ENCODE peak calls at places on chromosome 18, in nine cellular contexts. T is WTC11; V is CD8-positive, alpha-beta T cell; U is foreskin fibroblast; J is AG10803; K is endodermal cell; A is endothelial cell; F is fibroblast of lung; M is hepatocyte. C is an unnamed sample.

GRCh38 chr18:23143059-23143831 is 8.0 kb downstream of the CABLES1 start:
- DNase-seq in T (no peak), V (no peak), U (no peak), J (peak), K (no peak), A (no peak), F (peak), M (peak), C (no peak)

GRCh38 chr18:49944681-49945080 is 131.3 kb upstream of the ACAA2 start:
- DNase-seq in T (peak), V (peak), U (no peak), J (no peak), K (peak), A (no peak), F (peak), M (peak), C (no peak)

GRCh38 chr18:74512321-74513053 is 16.3 kb downstream of the CNDP2 start:
- DNase-seq in T (no peak), V (no peak), U (no peak), J (no peak), K (no peak), A (no peak), F (no peak), M (no peak), C (no peak)

GRCh38 chr18:25946540-25946939 is 143.9 kb downstream of the SS18 start:
- DNase-seq in T (no peak), V (no peak), U (no peak), J (no peak), K (no peak), A (no peak), F (no peak), M (no peak), C (no peak)

GRCh38 chr18:65498605-65499004 is 252.2 kb upstream of the CDH7 start:
- DNase-seq in T (no peak), V (no peak), U (no peak), J (no peak), K (no peak), A (no peak), F (no peak), M (no peak), C (no peak)

GRCh38 chr18:32368170-32368569 is 102.5 kb downstream of the GAREM1 start:
- DNase-seq in T (no peak), V (no peak), U (no peak), J (peak), K (no peak), A (no peak), F (peak), M (no peak), C (no peak)

GRCh38 chr18:54830260-54830659 is 2.0 kb downstream of the RAB27B start:
- DNase-seq in T (no peak), V (no peak), U (no peak), J (no peak), K (no peak), A (no peak), F (no peak), M (no peak), C (no peak)

GRCh38 chr18:36635414-36636096 is 193.2 kb downstream of the TPGS2 start:
- DNase-seq in T (no peak), V (no peak), U (no peak), J (no peak), K (peak), A (no peak), F (no peak), M (no peak), C (no peak)

GRCh38 chr18:69432847-69433246 is 32.2 kb downstream of the DOK6 start:
- DNase-seq in T (no peak), V (no peak), U (no peak), J (no peak), K (no peak), A (no peak), F (no peak), M (no peak), C (no peak)

GRCh38 chr18:67951166-67951565 is 434.6 kb upstream of the DSEL start:
- DNase-seq in T (no peak), V (no peak), U (no peak), J (no peak), K (no peak), A (no peak), F (no peak), M (no peak), C (no peak)

GRCh38 chr18:75113455-75113854 is 95.5 kb downstream of the PTGR3 start:
- DNase-seq in T (no peak), V (no peak), U (no peak), J (no peak), K (no peak), A (no peak), F (no peak), M (no peak), C (no peak)

GRCh38 chr18:45379903-45380302 is 235.4 kb upstream of the SLC14A2 start:
- DNase-seq in T (no peak), V (no peak), U (no peak), J (no peak), K (no peak), A (no peak), F (no peak), M (no peak), C (no peak)

GRCh38 chr18:26963292-26963691 is 97.8 kb upstream of the AQP4 start:
- DNase-seq in T (no peak), V (no peak), U (no peak), J (no peak), K (no peak), A (no peak), F (no peak), M (no peak), C (no peak)
- TF ChIP-seq CTCF in T (no peak), V (no peak), U (no peak), J (no peak), K (peak), A (no peak), F (no peak), M (peak), C (no peak)

DNA sequence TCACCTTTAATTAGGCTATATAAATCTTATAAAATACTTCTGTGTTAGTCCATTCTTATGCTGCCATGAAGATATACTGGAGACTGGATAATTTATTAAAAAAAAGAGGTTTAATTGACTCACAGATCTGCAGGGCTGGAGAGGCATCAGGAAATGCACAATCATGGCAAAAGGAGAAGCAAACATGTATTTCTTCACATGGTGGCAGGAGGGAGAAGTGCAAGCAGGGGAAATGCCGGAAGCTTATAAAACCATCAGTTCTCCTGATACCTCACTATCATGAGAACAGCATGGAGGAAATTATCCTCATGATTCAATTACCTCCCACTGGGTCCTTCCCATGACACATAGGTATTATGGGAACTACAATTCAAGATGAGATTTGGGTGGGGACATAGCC is 504.4 kb downstream of the RIT2 start:
- DNase-seq in T (no peak), V (no peak), U (no peak), J (no peak), K (no peak), A (no peak), F (no peak), M (no peak), C (no peak)
- TF ChIP-seq CTCF in T (no peak), V (no peak), U (no peak), J (no peak), K (peak), A (no peak), F (no peak), M (no peak), C (no peak)

GRCh38 chr18:111292-112014 is 46.9 kb upstream of the USP14 start:
- DNase-seq in T (peak), V (peak), U (peak), J (peak), K (peak), A (peak), F (peak), M (peak), C (no peak)
- TF ChIP-seq CTCF in T (no peak), V (no peak), U (no peak), J (no peak), K (no peak), A (no peak), F (no peak), M (no peak), C (no peak)

DNA sequence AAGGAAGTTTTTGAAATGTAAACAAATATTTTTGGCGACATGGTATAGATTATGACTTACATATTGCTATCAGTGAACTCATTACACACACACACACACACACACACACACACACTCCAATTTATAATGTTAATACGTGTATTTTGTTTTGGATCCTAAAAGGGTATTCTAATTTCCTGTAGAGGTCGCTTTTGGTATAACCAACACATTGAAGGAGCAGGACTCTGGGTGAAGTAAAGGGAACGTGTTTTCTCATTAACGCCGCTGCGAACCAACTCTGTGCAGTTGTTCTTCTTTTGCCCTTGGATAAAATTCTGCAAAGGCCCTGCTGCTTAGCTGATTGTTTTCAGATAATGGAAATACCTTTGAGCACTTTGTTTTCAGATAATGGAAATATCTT is 190.4 kb downstream of the PMAIP1 start:
- DNase-seq in T (no peak), V (no peak), U (no peak), J (peak), K (no peak), A (no peak), F (peak), M (peak), C (no peak)
- TF ChIP-seq CTCF in T (no peak), V (no peak), U (no peak), J (no peak), K (peak), A (no peak), F (no peak), M (peak), C (no peak)

DNA sequence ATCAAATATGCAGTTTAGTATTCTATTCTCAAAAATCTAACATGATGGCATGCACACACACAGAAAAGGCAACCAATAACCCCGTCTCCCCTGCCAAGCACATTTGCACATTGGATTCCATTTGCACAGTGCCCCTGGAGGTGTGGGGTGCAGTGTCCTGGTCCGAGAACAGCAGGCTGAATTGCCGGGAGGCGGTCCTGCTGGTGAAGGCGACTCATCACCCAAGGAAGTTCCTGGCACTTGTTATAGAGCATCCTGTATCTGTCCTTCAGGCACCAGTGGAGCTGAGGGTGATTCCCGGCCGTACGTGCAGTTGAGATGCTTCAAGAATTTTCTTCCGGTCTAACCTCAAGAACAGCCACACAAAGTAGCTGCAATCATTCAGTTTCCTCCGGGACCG is 73.0 kb upstream of the RAB12 start:
- DNase-seq in T (no peak), V (no peak), U (no peak), J (no peak), K (peak), A (no peak), F (no peak), M (no peak), C (no peak)
- TF ChIP-seq CTCF in T (no peak), V (no peak), U (no peak), J (no peak), K (no peak), A (no peak), F (no peak), M (no peak), C (no peak)

DNA sequence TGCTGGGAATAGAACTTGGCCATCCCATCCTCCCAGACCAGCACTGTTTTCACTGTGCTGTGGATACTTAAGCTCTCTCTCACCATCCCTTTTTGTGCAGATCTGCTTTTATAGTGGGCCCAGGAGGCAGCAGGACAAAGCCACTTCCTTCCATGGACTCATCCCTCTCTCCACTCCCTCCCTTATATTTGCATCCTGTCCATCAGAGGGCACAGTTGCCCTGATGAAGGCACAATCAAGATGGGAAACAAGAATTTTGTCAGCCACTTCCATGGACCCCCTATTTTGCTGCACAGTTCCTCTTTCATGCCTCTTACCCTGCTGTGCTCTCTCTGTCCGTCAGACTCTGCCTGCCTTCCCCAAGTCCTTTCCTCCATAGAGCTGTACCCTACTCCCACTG is 338.7 kb downstream of the HRH4 start:
- DNase-seq in T (no peak), V (no peak), U (no peak), J (no peak), K (no peak), A (no peak), F (no peak), M (no peak), C (no peak)
- TF ChIP-seq CTCF in T (no peak), V (no peak), U (peak), J (no peak), K (no peak), A (no peak), F (no peak), M (no peak), C (no peak)

C was measured in AG09309.